ENCODE peak calls at places on chromosome 19, in eight cellular contexts. T is GM03348; K is NCI-H2081; W is stimulated activated CD4-positive, alpha-beta T cell treated with anti-CD3 and anti-CD28 coated beads, Interleukin-4, amount 100 ng/mL, for 24 hours; U is HFFc6; O is HT1080; L is Kasumi-1; C is Caco-2. V is an unnamed sample.

GRCh38 chr19:43430142-43430710 is 15.5 kb downstream of the TEX101 start:
- DNase-seq in W (no peak), O (no peak), C (no peak), T (no peak), K (peak; percentile 6), L (no peak), U (peak; percentile 38), V (peak; percentile 75)

GRCh38 chr19:47544476-47544875 is 28.5 kb downstream of the ZNF541 start:
- DNase-seq in L (no peak), U (no peak), W (no peak), O (no peak), C (no peak), K (no peak), T (no peak), V (no peak)

GRCh38 chr19:16224266-16225045 is 26.7 kb downstream of the AP1M1 start:
- DNase-seq in C (no peak), O (no peak), L (no peak), W (no peak), K (no peak), T (no peak), U (no peak), V (no peak)

GRCh38 chr19:45500918-45501729 is 2.9 kb downstream of the PPM1N start:
- DNase-seq in L (no peak), W (no peak), U (no peak), O (no peak), K (no peak), T (no peak), C (no peak), V (no peak)

GRCh38 chr19:27652796-27653195 is 1560.2 kb downstream of the UQCRFS1 start:
- DNase-seq in W (no peak), K (no peak), L (no peak), C (no peak), O (no peak), T (no peak), U (no peak), V (no peak)

GRCh38 chr19:49362926-49363264 is 679 bp upstream of the TEAD2 start:
- DNase-seq in O (peak; percentile 7), W (no peak), U (no peak), T (peak; percentile 51), K (no peak), L (no peak), C (no peak), V (no peak)

GRCh38 chr19:7348587-7349230 is at the start of gene ARHGEF18:
- DNase-seq in W (peak; percentile 53), U (no peak), L (peak; percentile 100), O (no peak), K (no peak), T (no peak), C (peak; percentile 6), V (no peak)

GRCh38 chr19:13376537-13376936 is 129.7 kb downstream of the CACNA1A start:
- DNase-seq in U (no peak), L (no peak), T (no peak), K (no peak), C (no peak), W (no peak), O (no peak), V (no peak)

GRCh38 chr19:50784710-50785109 is 5.5 kb upstream of the ACP4 start:
- DNase-seq in T (no peak), K (no peak), O (no peak), W (no peak), U (no peak), C (no peak), L (no peak), V (no peak)

GRCh38 chr19:2446390-2446789 is 10.4 kb downstream of the LMNB2 start:
- DNase-seq in O (no peak), K (no peak), W (no peak), C (no peak), U (no peak), T (no peak), L (peak; percentile 26), V (no peak)

GRCh38 chr19:48203227-48203793 is 32.8 kb downstream of the ZSWIM9 start:
- DNase-seq in L (peak; percentile 28), U (no peak), K (peak; percentile 37), T (no peak), W (no peak), O (peak; percentile 18), C (no peak), V (no peak)

GRCh38 chr19:32404939-32405430 is 585 bp upstream of the DPY19L3 start:
- DNase-seq in O (no peak), K (peak; percentile 23), U (no peak), C (peak; percentile 41), T (peak; percentile 68), L (peak; percentile 77), W (peak; percentile 24), V (peak; percentile 59)

GRCh38 chr19:12994701-12995595 is at the start of gene NFIX:
- DNase-seq in L (peak; percentile 24), W (peak; percentile 65), T (peak; percentile 91), C (no peak), K (no peak), O (no peak), U (peak; percentile 41), V (peak; percentile 66)

GRCh38 chr19:4077800-4078683 is 11.3 kb upstream of the ZBTB7A start:
- DNase-seq in W (peak; percentile 50), T (peak; percentile 80), C (no peak), L (peak; percentile 28), K (no peak), U (no peak), O (no peak), V (peak; percentile 54)

GRCh38 chr19:33355535-33355934 is 18.0 kb upstream of the CEBPG start:
- DNase-seq in O (no peak), L (no peak), K (no peak), T (no peak), C (no peak), W (no peak), U (no peak), V (no peak)

GRCh38 chr19:4730740-4731171 is 7.1 kb upstream of the DPP9 start:
- DNase-seq in C (no peak), O (no peak), U (no peak), K (no peak), L (peak; percentile 26), T (no peak), W (peak; percentile 70), V (peak; percentile 57)

GRCh38 chr19:32339988-32340874 is 5.2 kb upstream of the ZNF507 start:
- DNase-seq in U (peak; percentile 34), T (peak; percentile 72), L (peak; percentile 34), C (peak; percentile 74), O (peak; percentile 39), W (peak; percentile 50), K (peak; percentile 30), V (peak; percentile 74)

GRCh38 chr19:49431330-49431749 is 6.2 kb downstream of the GFY start:
- DNase-seq in O (no peak), L (no peak), W (peak; percentile 23), C (no peak), K (no peak), T (no peak), U (no peak), V (no peak)

GRCh38 chr19:48660854-48661731 is 11.7 kb downstream of the NTN5 start:
- DNase-seq in L (peak; percentile 97), C (peak; percentile 83), K (peak; percentile 93), T (peak; percentile 92), U (peak; percentile 81), O (peak; percentile 85), W (peak; percentile 87), V (peak; percentile 82)

GRCh38 chr19:21704320-21704719 is 63.1 kb downstream of the ZNF100 start:
- DNase-seq in O (no peak), C (no peak), U (no peak), L (no peak), W (no peak), K (no peak), T (no peak), V (no peak)

GRCh38 chr19:38806371-38806770 is 6.4 kb downstream of the LGALS4 start:
- DNase-seq in W (no peak), L (no peak), O (no peak), C (no peak), T (no peak), K (no peak), U (no peak), V (no peak)

GRCh38 chr19:47049307-47049700 is 880 bp upstream of the TMEM160 start:
- DNase-seq in U (peak; percentile 72), W (no peak), L (no peak), O (peak; percentile 38), K (no peak), C (no peak), T (peak; percentile 67), V (no peak)

GRCh38 chr19:54440641-54441040 is 8.4 kb upstream of the LENG8 start:
- DNase-seq in K (no peak), W (no peak), C (no peak), L (no peak), O (no peak), T (no peak), U (no peak), V (no peak)

GRCh38 chr19:29277107-29277506 is 64.2 kb upstream of the UQCRFS1 start:
- DNase-seq in L (no peak), K (no peak), T (peak; percentile 22), U (no peak), C (peak; percentile 60), O (peak; percentile 80), W (peak; percentile 51), V (peak; percentile 15)

GRCh38 chr19:35135389-35135909 is 590 bp upstream of the LGI4 start:
- DNase-seq in T (peak; percentile 91), K (peak; percentile 26), C (peak; percentile 82), L (peak; percentile 59), O (peak; percentile 64), U (peak; percentile 42), W (peak; percentile 70), V (peak; percentile 89)

V was measured in Calu3.